ENCODE peak calls at places on chromosomes 6 and 20, in five cellular contexts. C is K562, U is MM.1S, W is HepG2, V is mesendoderm. A is an unnamed sample.

GRCh38 chr6:77173472-77174074 is 289.7 kb downstream of the HTR1B start:
- DNase-seq in C (no peak), U (no peak), W (peak; percentile 1), V (peak; percentile 84), A (no peak)

GRCh38 chr20:39874049-39874893 is 814.8 kb downstream of the MAFB start:
- DNase-seq in C (peak; percentile 44), U (peak; percentile 74), W (peak; percentile 55), V (peak; percentile 92), A (peak; percentile 33)

GRCh38 chr6:3108746-3109414 is 9.6 kb upstream of the BPHL start:
- DNase-seq in C (no peak), U (no peak), W (peak; percentile 75), V (no peak), A (no peak)

GRCh38 chr6:11971154-11971553 is 41.0 kb upstream of the HIVEP1 start:
- DNase-seq in C (no peak), U (no peak), W (no peak), V (no peak), A (peak; percentile 39)

GRCh38 chr20:16501236-16501635 is 72.0 kb downstream of the KIF16B start:
- DNase-seq in C (no peak), U (no peak), W (no peak), V (no peak), A (no peak)

GRCh38 chr6:344816-345340 is 46.7 kb upstream of the IRF4 start:
- DNase-seq in C (no peak), U (no peak), W (no peak), V (no peak), A (no peak)

GRCh38 chr20:35013421-35014411 is 58.0 kb downstream of the MYH7B start:
- DNase-seq in C (no peak), U (no peak), W (no peak), V (no peak), A (no peak)

GRCh38 chr6:78770766-78771165 is 96.6 kb upstream of the IRAK1BP1 start:
- DNase-seq in C (no peak), U (no peak), W (no peak), V (peak; percentile 25), A (peak; percentile 7)

GRCh38 chr20:17142666-17143065 is 84.2 kb upstream of the PCSK2 start:
- DNase-seq in C (no peak), U (no peak), W (peak; percentile 39), V (no peak), A (no peak)

GRCh38 chr6:111952821-111953535 is 79.7 kb upstream of the FYN start:
- DNase-seq in C (no peak), U (peak; percentile 36), W (no peak), V (no peak), A (peak; percentile 31)

GRCh38 chr6:141988954-141989705 is 143.6 kb upstream of the GJE1 start:
- DNase-seq in C (no peak), U (peak; percentile 28), W (peak; percentile 65), V (peak; percentile 93), A (peak; percentile 77)

GRCh38 chr6:147043994-147044477 is 160.2 kb upstream of the STXBP5 start:
- DNase-seq in C (no peak), U (no peak), W (no peak), V (no peak), A (no peak)

GRCh38 chr6:5693588-5693987 is 313.1 kb downstream of the NRN1 start:
- DNase-seq in C (no peak), U (no peak), W (no peak), V (no peak), A (no peak)

GRCh38 chr6:132865364-132865763 is 51.0 kb downstream of the RPS12 start:
- DNase-seq in C (no peak), U (no peak), W (no peak), V (no peak), A (no peak)

GRCh38 chr6:89007209-89008001 is 44.0 kb upstream of the RNGTT start:
- DNase-seq in C (no peak), U (no peak), W (no peak), V (no peak), A (no peak)

GRCh38 chr6:113442040-113442439 is 415.1 kb upstream of the MARCKS start:
- DNase-seq in C (no peak), U (no peak), W (no peak), V (no peak), A (no peak)

GRCh38 chr6:138073264-138073663 is 34.0 kb downstream of the PERP start:
- DNase-seq in C (no peak), U (no peak), W (no peak), V (no peak), A (no peak)

GRCh38 chr20:39829255-39829654 is 859.8 kb downstream of the MAFB start:
- DNase-seq in C (no peak), U (peak; percentile 23), W (no peak), V (peak; percentile 53), A (no peak)

GRCh38 chr20:47568019-47568418 is 66.3 kb downstream of the NCOA3 start:
- DNase-seq in C (no peak), U (no peak), W (peak; percentile 32), V (no peak), A (peak; percentile 89)

GRCh38 chr6:54291146-54291545 is 17.1 kb upstream of the TINAG start:
- DNase-seq in C (no peak), U (no peak), W (no peak), V (peak; percentile 46), A (peak; percentile 66)

GRCh38 chr6:38266921-38267354 is 372.8 kb downstream of the BTBD9 start:
- DNase-seq in C (no peak), U (no peak), W (no peak), V (no peak), A (peak; percentile 52)

GRCh38 chr6:125169058-125169457 is 15.5 kb downstream of the TPD52L1 start:
- DNase-seq in C (no peak), U (no peak), W (no peak), V (no peak), A (peak; percentile 28)

GRCh38 chr6:55180258-55180657 is 5.9 kb downstream of the HCRTR2 start:
- DNase-seq in C (no peak), U (no peak), W (no peak), V (no peak), A (no peak)

GRCh38 chr20:52783769-52784168 is 188.4 kb upstream of the TSHZ2 start:
- DNase-seq in C (peak; percentile 28), U (no peak), W (peak; percentile 30), V (peak; percentile 66), A (no peak)

GRCh38 chr20:62576815-62577214 is 65.5 kb upstream of the SLCO4A1 start:
- DNase-seq in C (peak; percentile 68), U (no peak), W (no peak), V (peak; percentile 33), A (peak; percentile 8)

GRCh38 chr20:35947489-35947888 is 6.8 kb downstream of the SCAND1 start:
- DNase-seq in C (no peak), U (peak; percentile 22), W (peak; percentile 69), V (peak; percentile 80), A (peak; percentile 56)

GRCh38 chr6:159762681-159763293 is 942 bp downstream of the ACAT2 start:
- DNase-seq in C (peak; percentile 55), U (peak; percentile 9), W (peak; percentile 74), V (peak; percentile 17), A (no peak)

GRCh38 chr6:52243282-52243893 is 912 bp downstream of the IL17F start:
- DNase-seq in C (no peak), U (no peak), W (no peak), V (no peak), A (peak; percentile 13)

GRCh38 chr6:89297695-89298351 is 17.3 kb downstream of the GABRR2 start:
- DNase-seq in C (peak; percentile 57), U (peak; percentile 94), W (peak; percentile 47), V (peak; percentile 37), A (peak; percentile 94)

GRCh38 chr6:7073082-7073783 is 34.5 kb upstream of the RREB1 start:
- DNase-seq in C (no peak), U (no peak), W (no peak), V (no peak), A (no peak)

GRCh38 chr20:63706852-63707557 is 771 bp downstream of the ARFRP1 start:
- DNase-seq in C (peak; percentile 73), U (peak; percentile 72), W (peak; percentile 77), V (peak; percentile 37), A (peak; percentile 59)

GRCh38 chr6:154154389-154154967 is 115.4 kb downstream of the OPRM1 start:
- DNase-seq in C (peak; percentile 49), U (peak; percentile 43), W (peak; percentile 62), V (peak; percentile 54), A (peak; percentile 71)

GRCh38 chr6:21608610-21609009 is 15.1 kb downstream of the SOX4 start:
- DNase-seq in C (no peak), U (no peak), W (no peak), V (no peak), A (no peak)

GRCh38 chr20:45087115-45087785 is 13.7 kb downstream of the KCNS1 start:
- DNase-seq in C (no peak), U (no peak), W (no peak), V (no peak), A (peak; percentile 36)

GRCh38 chr6:170292778-170293164 is 1.9 kb upstream of the DLL1 start:
- DNase-seq in C (peak; percentile 68), U (no peak), W (no peak), V (peak; percentile 71), A (peak; percentile 53)

GRCh38 chr6:138410972-138411667 is 7.1 kb downstream of the HEBP2 start:
- DNase-seq in C (no peak), U (no peak), W (no peak), V (no peak), A (peak; percentile 91)

GRCh38 chr6:37126554-37126906 is 43.4 kb upstream of the PIM1 start:
- DNase-seq in C (peak; percentile 48), U (no peak), W (no peak), V (no peak), A (no peak)
- H3K27ac ChIP-seq in C (no peak overlapping the region), U (no peak overlapping the region), W (peak overlapping the region; percentile 95), V (peak overlapping the region; percentile 93), A (peak overlapping the region; percentile 21)

DNA sequence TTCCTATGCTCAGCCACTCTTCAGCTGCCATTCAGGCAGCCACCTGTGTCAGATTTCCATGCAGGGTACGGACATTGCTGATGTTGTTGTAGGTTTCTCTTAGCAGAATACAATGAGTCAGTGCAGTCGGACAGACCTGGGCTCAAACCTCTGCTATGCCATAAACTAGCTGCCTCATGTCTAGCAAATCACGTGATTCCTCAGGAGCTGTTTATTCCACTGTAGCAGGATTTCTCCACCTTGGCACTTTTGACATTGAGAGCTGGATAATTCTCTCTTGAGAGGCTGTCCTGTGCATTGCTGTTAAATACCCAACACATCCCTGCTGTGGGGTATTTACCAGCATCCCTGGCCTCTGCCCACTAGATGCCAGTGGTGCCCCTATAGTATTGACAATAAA is 413.8 kb upstream of the CDH4 start:
- DNase-seq in C (no peak), U (no peak), W (no peak), V (no peak), A (no peak)
- H3K4me2 ChIP-seq in C (no peak overlapping the region), U (no peak overlapping the region), W (no peak overlapping the region), V (no peak overlapping the region), A (no peak overlapping the region)

GRCh38 chr20:60046011-60046413 is 87.8 kb downstream of the CDH26 start:
- DNase-seq in C (no peak), U (no peak), W (no peak), V (no peak), A (no peak)
- H3K27ac ChIP-seq in C (no peak overlapping the region), U (no peak overlapping the region), W (no peak overlapping the region), V (no peak overlapping the region), A (no peak overlapping the region)

DNA sequence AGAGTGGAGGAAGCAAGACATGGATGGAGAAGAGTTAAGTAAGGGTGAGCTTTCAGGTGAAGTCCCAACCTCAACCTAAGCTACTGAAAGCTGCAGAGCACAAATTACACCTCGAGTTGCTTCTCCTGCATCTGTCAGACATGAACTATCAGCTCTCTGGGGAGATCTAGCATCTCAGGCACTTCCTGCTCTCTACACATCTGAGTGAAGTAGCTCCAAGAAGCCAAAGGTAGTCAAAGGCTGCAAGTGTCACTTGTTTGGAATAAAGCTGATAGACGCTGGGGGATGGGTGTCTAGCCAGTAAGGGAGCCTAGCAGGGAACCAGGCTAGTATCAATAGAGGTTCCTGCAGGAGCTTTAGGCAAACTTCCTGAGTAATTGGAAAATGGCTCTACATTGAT is 228.0 kb downstream of the PLCB1 start:
- DNase-seq in C (no peak), U (no peak), W (no peak), V (peak; percentile 89), A (no peak)
- H3K4me2 ChIP-seq in C (no peak overlapping the region), U (no peak overlapping the region), W (no peak overlapping the region), V (no peak overlapping the region), A (no peak overlapping the region)

A was measured in PC-3.